ENCODE peak calls at places on chromosomes 2 and 18, in nine cellular contexts. N, I, W, U, S, V, T, X and K are unnamed samples.

GRCh38 chr2:2057125-2057721 is 273.9 kb downstream of the MYT1L start:
- DNase-seq in T (no peak), N (peak), V (peak), U (no peak), W (peak), S (no peak), I (peak), X (peak), K (peak)

GRCh38 chr18:78113445-78113844 is 863.8 kb downstream of the GALR1 start:
- DNase-seq in X (no peak), I (no peak), U (no peak), T (no peak), S (no peak), V (no peak), W (no peak), N (no peak), K (no peak)

GRCh38 chr2:4501525-4501924 is 798.1 kb downstream of the DCDC2C start:
- DNase-seq in S (no peak), N (no peak), W (no peak), X (no peak), I (no peak), U (no peak), V (no peak), T (no peak), K (no peak)

GRCh38 chr18:80252136-80252535 is 4.8 kb upstream of the PARD6G start:
- DNase-seq in I (no peak), S (no peak), V (no peak), X (no peak), T (peak), N (no peak), W (no peak), U (no peak), K (no peak)

GRCh38 chr2:152432206-152432653 is 97.3 kb downstream of the FMNL2 start:
- DNase-seq in V (no peak), N (no peak), I (no peak), X (no peak), S (no peak), W (peak), U (no peak), T (peak), K (no peak)

GRCh38 chr2:232321817-232322559 is 56.6 kb upstream of the ALPP start:
- DNase-seq in X (no peak), T (no peak), N (peak), I (no peak), W (no peak), V (no peak), U (peak), S (peak), K (no peak)

GRCh38 chr2:72084584-72084976 is 63.1 kb downstream of the CYP26B1 start:
- DNase-seq in V (no peak), S (no peak), N (no peak), I (no peak), W (no peak), U (no peak), X (no peak), T (no peak), K (no peak)

GRCh38 chr2:35651688-35652323 is 703.8 kb upstream of the CRIM1 start:
- DNase-seq in V (no peak), S (no peak), U (no peak), T (no peak), W (no peak), N (no peak), I (no peak), X (no peak), K (no peak)

GRCh38 chr2:193810533-193810932 is 1615.8 kb upstream of the TMEFF2 start:
- DNase-seq in U (no peak), N (no peak), V (no peak), T (no peak), S (no peak), X (no peak), I (no peak), W (peak), K (no peak)

GRCh38 chr2:104599802-104600510 is 254.0 kb upstream of the POU3F3 start:
- DNase-seq in T (peak), N (no peak), X (no peak), W (no peak), I (no peak), V (no peak), U (no peak), S (no peak), K (no peak)